ENCODE peak calls at places on chromosomes 6 and 20, in six cellular contexts. B is H1, J is esophagus muscularis mucosa, H is GM23338, A is breast epithelium, R is K562. T is an unnamed sample.

GRCh38 chr20:29687438-29687837 is 1570.0 kb upstream of the DEFB115 start:
- DNase-seq in H (no peak), A (no peak), J (no peak), R (no peak), B (no peak), T (no peak)

GRCh38 chr6:82270791-82271392 is 23.3 kb upstream of the IBTK start:
- DNase-seq in B (no peak), H (peak), J (no peak), A (no peak), R (peak), T (no peak)

GRCh38 chr6:162149786-162150185 is 577.8 kb downstream of the PRKN start:
- DNase-seq in R (no peak), B (no peak), H (peak), J (no peak), A (no peak), T (no peak)

GRCh38 chr6:142796571-142796970 is 148.4 kb downstream of the HIVEP2 start:
- DNase-seq in A (no peak), J (no peak), R (no peak), B (no peak), H (no peak), T (no peak)

GRCh38 chr20:59087829-59088433 is 45.3 kb upstream of the PRELID3B start:
- DNase-seq in R (peak), J (no peak), H (peak), B (peak), A (peak), T (peak)

GRCh38 chr6:47403801-47404200 is 73.8 kb upstream of the CD2AP start:
- DNase-seq in R (no peak), A (no peak), H (no peak), B (no peak), J (no peak), T (no peak)

GRCh38 chr6:115832186-115832585 is 228.5 kb downstream of the FRK start:
- DNase-seq in J (no peak), A (no peak), H (no peak), R (no peak), B (no peak), T (no peak)

GRCh38 chr6:85461806-85462185 is 11.9 kb downstream of the NT5E start:
- DNase-seq in A (no peak), B (no peak), H (no peak), J (no peak), R (no peak), T (no peak)

GRCh38 chr6:72446427-72446826 is 175.4 kb upstream of the KCNQ5 start:
- DNase-seq in J (no peak), H (peak), A (no peak), R (no peak), B (no peak), T (no peak)

GRCh38 chr6:159307246-159307790 is 138.1 kb downstream of the FNDC1 start:
- DNase-seq in R (no peak), B (no peak), J (peak), H (no peak), A (no peak), T (no peak)

GRCh38 chr20:38209736-38210405 is 44.8 kb upstream of the TGM2 start:
- DNase-seq in R (no peak), B (no peak), A (no peak), H (no peak), J (no peak), T (no peak)

GRCh38 chr6:163355471-163355991 is 59.0 kb upstream of the QKI start:
- DNase-seq in H (no peak), R (no peak), B (no peak), A (no peak), J (no peak), T (peak)

GRCh38 chr20:44454301-44454963 is 21.2 kb upstream of the TTPAL start:
- DNase-seq in B (no peak), J (no peak), A (no peak), R (no peak), H (no peak), T (no peak)

GRCh38 chr6:99348220-99348822 is 1.2 kb downstream of the FAXC start:
- DNase-seq in H (no peak), A (no peak), R (no peak), B (no peak), J (peak), T (no peak)

GRCh38 chr20:43961116-43961515 is 46.5 kb downstream of the TOX2 start:
- DNase-seq in H (no peak), J (no peak), R (no peak), A (no peak), B (no peak), T (no peak)

GRCh38 chr6:52517502-52518278 is 59.2 kb downstream of the TRAM2 start:
- DNase-seq in A (peak), B (peak), H (peak), J (peak), R (peak), T (no peak)

GRCh38 chr6:5540375-5540774 is 279.1 kb downstream of the FARS2 start:
- DNase-seq in J (no peak), R (no peak), A (no peak), H (no peak), B (no peak), T (no peak)

GRCh38 chr20:62739581-62740285 is 31.1 kb downstream of the NTSR1 start:
- DNase-seq in B (no peak), H (no peak), J (no peak), R (no peak), A (no peak), T (peak)

GRCh38 chr6:2857580-2858337 is 16.1 kb upstream of the SERPINB1 start:
- DNase-seq in H (no peak), B (no peak), A (no peak), R (peak), J (peak), T (peak)

GRCh38 chr6:13660273-13660672 is 45.1 kb downstream of the NOL7 start:
- DNase-seq in R (no peak), H (no peak), J (no peak), A (no peak), B (no peak), T (no peak)

GRCh38 chr20:23551786-23552185 is 16.5 kb downstream of the CST9L start:
- DNase-seq in H (no peak), B (no peak), J (no peak), A (no peak), R (no peak), T (no peak)

GRCh38 chr20:16063876-16064275 is 509.4 kb downstream of the KIF16B start:
- DNase-seq in H (no peak), J (no peak), B (no peak), A (no peak), R (no peak), T (no peak)

GRCh38 chr6:96032646-96033045 is 16.9 kb downstream of the FUT9 start:
- DNase-seq in H (no peak), B (no peak), R (no peak), A (no peak), J (no peak), T (no peak)

GRCh38 chr6:32462609-32463008 is 22.9 kb downstream of the HLA-DRA start:
- DNase-seq in A (no peak), J (no peak), B (no peak), R (no peak), H (peak), T (no peak)

GRCh38 chr6:82248233-82248735 is 740 bp upstream of the IBTK start:
- DNase-seq in J (no peak), R (no peak), H (peak), B (no peak), A (no peak), T (peak)

GRCh38 chr20:13259921-13260320 is 38.8 kb downstream of the ISM1 start:
- DNase-seq in A (no peak), H (no peak), R (no peak), J (no peak), B (no peak), T (no peak)

GRCh38 chr20:6588296-6588695 is 179.2 kb upstream of the BMP2 start:
- DNase-seq in J (peak), B (no peak), A (no peak), R (no peak), H (no peak), T (no peak)

GRCh38 chr20:32006841-32007786 is 3.1 kb upstream of the CCM2L start:
- DNase-seq in A (no peak), J (no peak), R (no peak), H (no peak), B (no peak), T (peak)

GRCh38 chr6:154403803-154404202 is 47.2 kb upstream of the IPCEF1 start:
- DNase-seq in A (no peak), H (no peak), R (no peak), J (no peak), B (no peak), T (no peak)

GRCh38 chr20:32004963-32005362 is 5.3 kb upstream of the CCM2L start:
- DNase-seq in B (no peak), J (no peak), R (peak), A (no peak), H (peak), T (peak)

GRCh38 chr20:5002077-5002413 is 735 bp upstream of the SLC23A2 start:
- DNase-seq in J (no peak), B (no peak), A (no peak), H (peak), R (no peak), T (peak)

GRCh38 chr20:48919882-48920526 is 1.5 kb upstream of the ARFGEF2 start:
- DNase-seq in J (no peak), R (no peak), H (no peak), B (no peak), A (no peak), T (no peak)

GRCh38 chr6:98041072-98041471 is 758.1 kb upstream of the MMS22L start:
- DNase-seq in B (no peak), H (peak), A (no peak), R (no peak), J (no peak), T (no peak)

GRCh38 chr6:137416376-137417109 is 77.7 kb downstream of the OLIG3 start:
- DNase-seq in H (peak), J (no peak), R (no peak), B (no peak), A (no peak), T (no peak)

GRCh38 chr20:59661141-59661540 is 56.8 kb downstream of the PHACTR3 start:
- DNase-seq in J (peak), H (no peak), A (peak), B (no peak), R (no peak), T (no peak)

GRCh38 chr6:35293681-35294080 is 3.9 kb upstream of the DEF6 start:
- DNase-seq in A (no peak), H (no peak), B (no peak), J (no peak), R (no peak), T (no peak)

GRCh38 chr6:84867521-84867920 is 103.1 kb upstream of the TBX18 start:
- DNase-seq in B (no peak), R (no peak), H (no peak), J (no peak), A (no peak), T (no peak)

GRCh38 chr6:17968081-17968518 is 19.3 kb downstream of the KIF13A start:
- DNase-seq in B (no peak), R (no peak), A (no peak), H (no peak), J (no peak), T (no peak)

GRCh38 chr20:11970243-11970836 is 52.6 kb downstream of the BTBD3 start:
- DNase-seq in J (no peak), A (no peak), H (no peak), B (no peak), R (no peak), T (no peak)

DNA sequence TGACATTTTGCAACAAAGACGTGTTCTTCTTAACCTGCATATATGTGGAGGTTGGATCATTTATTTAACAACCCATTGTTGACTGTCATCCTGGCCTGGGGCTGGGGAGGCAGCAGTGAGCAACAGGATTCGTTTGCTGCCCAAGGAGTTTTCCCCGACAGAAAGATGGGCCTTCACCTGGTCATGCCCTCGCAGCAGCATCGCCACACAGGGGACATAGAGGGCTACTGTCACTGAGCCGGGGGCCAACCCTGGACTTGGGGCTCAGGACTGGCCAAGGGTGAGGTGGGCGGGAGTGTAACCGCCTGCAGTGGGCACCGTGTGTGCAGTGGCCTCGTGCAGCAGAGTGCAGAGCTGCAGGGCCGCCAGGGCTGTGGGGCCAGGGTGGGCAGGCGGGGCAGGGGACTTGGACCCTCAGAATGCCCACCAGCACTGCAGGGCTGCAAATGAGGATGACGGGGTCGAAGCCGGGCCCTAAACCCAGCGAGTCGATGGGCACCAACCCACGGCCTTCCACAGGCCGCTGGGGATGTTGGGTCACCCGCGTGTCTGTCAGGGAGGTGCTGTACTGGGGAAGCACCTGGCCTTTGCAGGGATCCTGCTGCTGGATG is 11.8 kb downstream of the DUSP22 start:
- DNase-seq in R (no peak), H (peak), B (no peak), J (no peak), A (no peak), T (peak)
- TF ChIP-seq CTCF in R (peak), H (peak), B (peak), J (no peak), A (no peak), T (no peak)

GRCh38 chr6:66897576-66897975 is 1190.5 kb upstream of the EYS start:
- DNase-seq in J (no peak), A (no peak), R (no peak), H (peak), B (no peak), T (no peak)
- TF ChIP-seq POLR2AphosphoS5 in J (no peak), A (no peak), R (no peak), H (no peak), B (no peak), T (no peak)

GRCh38 chr6:156824142-156824541 is 47.0 kb downstream of the ARID1B start:
- DNase-seq in A (no peak), B (no peak), H (no peak), R (no peak), J (no peak), T (no peak)
- H3K27ac ChIP-seq in A (no peak), B (no peak), H (no peak), R (no peak), J (no peak), T (peak)

GRCh38 chr6:1554881-1555569 is 54.7 kb upstream of the FOXC1 start:
- DNase-seq in A (peak), R (peak), B (no peak), H (peak), J (no peak), T (peak)
- TF ChIP-seq CTCF in A (peak), R (peak), B (peak), H (peak), J (peak), T (peak)

DNA sequence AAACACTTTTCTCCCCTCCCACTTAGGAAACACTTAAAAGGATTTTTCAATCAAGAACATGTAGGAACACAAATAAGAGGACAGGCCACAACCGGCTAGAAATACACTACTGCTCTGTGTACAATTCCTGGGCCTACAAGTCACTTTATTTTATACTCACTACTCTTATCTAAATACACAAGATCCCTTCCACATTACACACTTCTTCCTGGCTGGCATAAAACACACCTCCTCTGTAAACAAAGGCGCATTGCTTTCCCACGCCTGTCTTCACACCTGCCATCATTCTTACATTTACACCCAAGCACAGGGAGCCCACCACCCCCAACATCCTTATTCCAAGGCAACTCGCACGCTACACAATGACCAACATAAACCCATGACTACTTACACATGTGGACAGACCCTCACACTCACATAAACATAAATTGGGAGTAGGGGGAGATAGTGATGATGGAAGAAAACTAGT is 4.0 kb upstream of the IER3 start:
- DNase-seq in R (no peak), J (no peak), A (no peak), B (no peak), H (no peak), T (no peak)
- TF ChIP-seq POLR2AphosphoS5 in R (no peak), J (no peak), A (no peak), B (no peak), H (no peak), T (no peak)

GRCh38 chr20:21234324-21234723 is 68.8 kb upstream of the XRN2 start:
- DNase-seq in A (no peak), R (no peak), H (no peak), B (no peak), J (no peak), T (no peak)

GRCh38 chr20:21234816-21235215 is 68.3 kb upstream of the XRN2 start:
- DNase-seq in R (no peak), H (peak), J (no peak), A (no peak), B (no peak), T (no peak)

GRCh38 chr20:21235346-21235712 is 67.8 kb upstream of the XRN2 start:
- DNase-seq in A (no peak), H (peak), B (no peak), J (no peak), R (no peak), T (no peak)

GRCh38 chr20:21237956-21238355 is 65.2 kb upstream of the XRN2 start:
- DNase-seq in A (no peak), R (no peak), H (no peak), J (no peak), B (no peak), T (no peak)

GRCh38 chr20:21235713-21236445 is 67.3 kb upstream of the XRN2 start:
- DNase-seq in B (no peak), A (peak), H (peak), R (peak), J (no peak), T (peak)
- H3K27ac ChIP-seq in B (no peak), A (no peak), H (peak), R (no peak), J (no peak), T (no peak)

GRCh38 chr6:148247386-148248063 is 95.1 kb upstream of the SASH1 start:
- DNase-seq in R (no peak), H (no peak), J (peak), B (no peak), A (no peak), T (no peak)

GRCh38 chr6:148251891-148252290 is 90.7 kb upstream of the SASH1 start:
- DNase-seq in R (no peak), B (no peak), J (no peak), H (no peak), A (no peak), T (no peak)

GRCh38 chr6:148249160-148249559 is 93.5 kb upstream of the SASH1 start:
- DNase-seq in A (no peak), J (peak), R (no peak), B (no peak), H (no peak), T (no peak)

DNA sequence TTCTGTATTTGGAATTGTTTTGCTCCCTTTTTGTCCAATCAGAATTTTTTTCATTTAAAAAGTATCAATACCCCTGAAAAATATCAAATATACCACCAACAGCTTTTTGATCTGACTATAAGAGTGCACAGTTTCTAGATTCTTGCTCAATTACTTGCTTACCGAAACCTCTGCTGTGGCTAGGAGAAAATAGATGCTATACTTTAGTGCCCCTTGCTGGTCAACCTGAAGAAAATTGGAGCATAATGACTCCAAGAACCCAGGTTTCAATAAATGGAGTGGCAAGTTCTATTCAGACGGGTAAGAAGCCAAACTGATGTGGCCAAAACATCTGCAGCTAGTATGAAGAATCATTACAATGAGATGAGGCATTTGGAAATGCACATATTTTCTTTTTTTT is 91.4 kb upstream of the SASH1 start:
- DNase-seq in H (peak), A (no peak), R (no peak), B (no peak), J (no peak), T (no peak)
- TF ChIP-seq CTCF in H (peak), A (no peak), R (peak), B (peak), J (peak), T (peak)

GRCh38 chr6:26286168-26286854 is 78.7 kb upstream of the BTN3A2 start:
- DNase-seq in R (peak), B (no peak), J (peak), H (peak), A (peak), T (peak)
- TF ChIP-seq POLR2AphosphoS5 in R (peak), B (peak), J (peak), H (no peak), A (peak), T (peak)

GRCh38 chr6:53792973-53793317 is 1.9 kb upstream of the LRRC1 start:
- DNase-seq in R (no peak), B (no peak), J (no peak), A (no peak), H (no peak), T (no peak)
- H3K27ac ChIP-seq in R (no peak), B (no peak), J (no peak), A (peak), H (no peak), T (no peak)

DNA sequence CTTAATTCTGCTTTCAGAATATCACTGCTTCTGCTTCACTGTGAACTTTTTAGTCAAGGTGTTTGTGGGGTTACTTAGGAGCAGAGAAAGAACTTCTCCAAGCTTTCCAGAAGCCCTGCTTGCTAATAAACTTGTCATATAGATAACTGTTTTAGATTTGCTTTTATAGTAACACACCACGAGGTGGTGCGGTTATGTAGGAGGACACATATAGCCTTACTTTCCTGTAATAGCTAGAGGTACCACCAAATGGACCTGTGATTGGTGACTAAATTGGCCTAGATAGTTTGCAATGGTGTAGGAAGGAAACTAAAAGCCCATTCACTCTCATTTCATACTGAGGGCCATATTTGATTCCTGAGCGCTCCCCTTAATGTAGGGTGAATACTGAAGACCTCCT is 52.3 kb upstream of the BCLAF1 start:
- DNase-seq in H (no peak), B (no peak), R (no peak), A (no peak), J (no peak), T (no peak)
- TF ChIP-seq CTCF in H (no peak), B (no peak), R (peak), A (no peak), J (no peak), T (no peak)